ENCODE peak calls at places on chromosomes 2 and 18, in seven cellular contexts. M, V, S, K, Y, U and A are unnamed samples.

GRCh38 chr2:172977330-172978052 is 98.2 kb upstream of the MAP3K20 start:
- DNase-seq in M (no peak), V (no peak), S (no peak), K (no peak), Y (no peak), U (no peak), A (no peak)

GRCh38 chr2:65281626-65282351 is 54.2 kb downstream of the ACTR2 start:
- DNase-seq in M (no peak), V (no peak), S (no peak), K (peak), Y (no peak), U (peak), A (no peak)

GRCh38 chr2:28390857-28391563 is 1.6 kb upstream of the FOSL2 start:
- DNase-seq in M (no peak), V (no peak), S (no peak), K (peak), Y (no peak), U (peak), A (peak)

GRCh38 chr2:146451972-146452371 is 1392.9 kb upstream of the ACVR2A start:
- DNase-seq in M (no peak), V (no peak), S (no peak), K (no peak), Y (no peak), U (no peak), A (no peak)

GRCh38 chr2:100059638-100060037 is 82.8 kb downstream of the AFF3 start:
- DNase-seq in M (no peak), V (no peak), S (no peak), K (no peak), Y (no peak), U (no peak), A (no peak)

GRCh38 chr2:59745085-59745484 is 808.4 kb downstream of the BCL11A start:
- DNase-seq in M (no peak), V (no peak), S (no peak), K (no peak), Y (no peak), U (no peak), A (no peak)

GRCh38 chr2:238439093-238439849 is 12.5 kb downstream of the ASB1 start:
- DNase-seq in M (peak), V (no peak), S (no peak), K (peak), Y (peak), U (no peak), A (no peak)

GRCh38 chr2:107467414-107467813 is 359.3 kb upstream of the RGPD4 start:
- DNase-seq in M (no peak), V (no peak), S (no peak), K (no peak), Y (no peak), U (no peak), A (no peak)

GRCh38 chr2:207762146-207762545 is 7.6 kb downstream of the FZD5 start:
- DNase-seq in M (no peak), V (no peak), S (no peak), K (peak), Y (no peak), U (no peak), A (no peak)

GRCh38 chr2:168697668-168698121 is 104.7 kb upstream of the NOSTRIN start:
- DNase-seq in M (no peak), V (no peak), S (no peak), K (peak), Y (peak), U (no peak), A (no peak)

GRCh38 chr18:2846638-2847340 is at the start of gene EMILIN2:
- DNase-seq in M (peak), V (no peak), S (no peak), K (peak), Y (peak), U (peak), A (peak)

GRCh38 chr2:119111115-119111975 is 47.2 kb downstream of the C1QL2 start:
- DNase-seq in M (no peak), V (no peak), S (no peak), K (no peak), Y (no peak), U (no peak), A (no peak)

GRCh38 chr2:27710640-27711430 is 47.1 kb downstream of the SLC4A1AP start:
- DNase-seq in M (no peak), V (no peak), S (no peak), K (peak), Y (peak), U (no peak), A (no peak)

GRCh38 chr2:61764035-61764800 is 89.6 kb downstream of the FAM161A start:
- DNase-seq in M (peak), V (peak), S (peak), K (peak), Y (peak), U (peak), A (peak)

GRCh38 chr18:54983041-54983686 is 23.9 kb upstream of the CCDC68 start:
- DNase-seq in M (no peak), V (peak), S (peak), K (peak), Y (peak), U (peak), A (peak)

GRCh38 chr2:190765386-190766173 is 115.0 kb upstream of the GLS start:
- DNase-seq in M (no peak), V (no peak), S (no peak), K (peak), Y (peak), U (no peak), A (no peak)

GRCh38 chr18:8489761-8490160 is 119.5 kb upstream of the RAB12 start:
- DNase-seq in M (no peak), V (no peak), S (no peak), K (no peak), Y (no peak), U (no peak), A (no peak)

GRCh38 chr2:208033701-208034502 is 8.6 kb upstream of the PLEKHM3 start:
- DNase-seq in M (peak), V (no peak), S (no peak), K (peak), Y (peak), U (peak), A (no peak)